ENCODE peak calls at places on chromosomes 7 and 10, in five cellular contexts. L, E, O, R and V are unnamed samples.

GRCh38 chr10:26890956-26891355 is 30.2 kb upstream of the ABI1 start:
- DNase-seq in L (no peak), E (peak), O (no peak), R (peak), V (no peak)

GRCh38 chr7:99618726-99619125 is 2.0 kb downstream of the ZSCAN25 start:
- DNase-seq in L (no peak), E (no peak), O (no peak), R (peak), V (peak)

GRCh38 chr7:26667514-26668133 is 196.8 kb downstream of the SKAP2 start:
- DNase-seq in L (peak), E (peak), O (no peak), R (peak), V (peak)

GRCh38 chr7:24498439-24498838 is 74.8 kb upstream of the PALS2 start:
- DNase-seq in L (no peak), E (no peak), O (no peak), R (no peak), V (no peak)

GRCh38 chr10:35394411-35394851 is 58.1 kb downstream of the CCNY start:
- DNase-seq in L (no peak), E (no peak), O (no peak), R (no peak), V (no peak)

GRCh38 chr7:105024734-105025133 is 10.7 kb downstream of the KMT2E start:
- DNase-seq in L (no peak), E (no peak), O (no peak), R (peak), V (no peak)

GRCh38 chr7:128791121-128791967 is 424 bp upstream of the CCDC136 start:
- DNase-seq in L (peak), E (peak), O (no peak), R (no peak), V (no peak)

GRCh38 chr10:115052216-115052615 is 40.9 kb upstream of the ATRNL1 start:
- DNase-seq in L (no peak), E (no peak), O (no peak), R (no peak), V (peak)

GRCh38 chr7:157444011-157444842 is 107.4 kb downstream of the DNAJB6 start:
- DNase-seq in L (no peak), E (no peak), O (peak), R (no peak), V (no peak)

GRCh38 chr7:1068656-1069055 is 19.3 kb upstream of the GPER1 start:
- DNase-seq in L (no peak), E (no peak), O (no peak), R (no peak), V (no peak)

GRCh38 chr7:11373546-11374142 is 400.0 kb downstream of the PHF14 start:
- DNase-seq in L (no peak), E (no peak), O (no peak), R (no peak), V (no peak)

GRCh38 chr10:124824507-124824906 is 22.9 kb downstream of the ABRAXAS2 start:
- DNase-seq in L (no peak), E (no peak), O (no peak), R (no peak), V (no peak)

GRCh38 chr7:101817031-101817929 is at the start of gene CUX1:
- DNase-seq in L (peak), E (peak), O (no peak), R (no peak), V (no peak)

GRCh38 chr7:114574384-114574783 is 159.8 kb downstream of the FOXP2 start:
- DNase-seq in L (no peak), E (peak), O (no peak), R (no peak), V (no peak)

GRCh38 chr10:102133373-102134195 is 744 bp downstream of the PPRC1 start:
- DNase-seq in L (peak), E (peak), O (peak), R (no peak), V (no peak)

GRCh38 chr10:86253171-86254072 is 113.2 kb downstream of the GRID1 start:
- DNase-seq in L (no peak), E (no peak), O (no peak), R (no peak), V (no peak)

GRCh38 chr10:63346015-63346441 is 119.7 kb downstream of the JMJD1C start:
- DNase-seq in L (no peak), E (no peak), O (no peak), R (no peak), V (no peak)

GRCh38 chr10:127018766-127019165 is 113.5 kb downstream of the DOCK1 start:
- DNase-seq in L (no peak), E (no peak), O (no peak), R (no peak), V (no peak)

GRCh38 chr10:3225589-3225988 is 53.0 kb upstream of the PITRM1 start:
- DNase-seq in L (no peak), E (no peak), O (no peak), R (no peak), V (peak)

DNA sequence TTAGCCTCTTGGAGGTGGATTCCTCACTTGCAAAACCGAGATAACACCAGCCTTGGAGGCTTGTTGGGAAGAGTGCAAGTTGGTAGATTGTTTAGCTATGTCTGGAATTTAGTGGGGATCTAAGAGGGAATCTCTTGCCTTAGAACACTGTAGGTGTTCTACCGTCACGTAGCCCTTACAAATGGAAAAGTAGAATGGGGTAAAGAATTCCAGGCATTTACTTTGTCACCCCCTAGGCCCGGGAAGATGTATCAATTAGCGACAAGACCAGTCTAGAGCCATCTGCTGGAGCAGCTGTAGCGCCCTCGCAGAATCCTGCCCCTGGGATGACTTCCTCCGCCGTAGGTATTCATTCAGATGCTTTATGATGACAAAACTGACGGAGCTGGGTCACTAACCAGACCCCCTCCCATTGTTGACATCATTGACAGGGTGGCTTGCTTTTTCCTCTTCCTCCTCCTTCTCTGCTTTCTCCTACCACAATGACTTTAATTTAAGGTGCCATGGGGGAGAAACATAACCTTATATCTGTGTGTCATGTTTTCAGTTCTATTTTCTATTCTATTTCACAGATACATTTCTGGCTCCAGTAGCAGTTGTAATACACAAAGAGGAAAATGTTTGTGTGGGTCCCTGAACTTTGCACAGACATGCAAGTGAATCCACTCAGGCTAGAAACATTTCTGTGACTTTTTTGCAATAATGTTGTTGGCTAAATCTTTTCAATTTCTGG is 262.6 kb upstream of the LYZL1 start:
- DNase-seq in L (no peak), E (no peak), O (no peak), R (no peak), V (no peak)
- H3K4me3 ChIP-seq in L (no peak), E (no peak), O (no peak), R (no peak), V (no peak)

DNA sequence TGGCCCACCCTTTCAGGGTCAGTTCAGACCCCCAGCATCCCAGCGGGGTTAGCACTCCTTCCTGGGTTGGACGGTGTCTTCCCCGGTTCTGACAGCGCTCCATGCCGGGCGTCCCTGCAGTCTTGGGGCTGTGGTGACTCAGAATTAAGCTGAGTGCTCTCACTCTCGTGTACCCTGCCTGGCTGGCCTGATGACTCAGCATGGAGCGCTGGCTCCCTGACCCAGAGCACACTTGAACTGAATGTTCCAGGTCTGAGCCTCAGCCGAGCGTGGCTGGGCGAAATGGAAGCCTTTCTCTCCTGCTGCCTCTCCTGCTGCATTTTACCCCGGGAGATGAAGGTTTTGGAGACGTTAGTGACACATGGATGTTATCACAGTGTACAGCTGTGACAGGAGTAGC is 7.1 kb downstream of the BAG3 start:
- DNase-seq in L (no peak), E (peak), O (peak), R (no peak), V (peak)
- H3K4me3 ChIP-seq in L (no peak), E (no peak), O (peak), R (peak), V (no peak)

GRCh38 chr10:5094265-5095205 is at the start of gene AKR1C3:
- DNase-seq in L (peak), E (peak), O (no peak), R (peak), V (no peak)
- H3K4me3 ChIP-seq in L (peak), E (peak), O (peak), R (no peak), V (peak)

GRCh38 chr10:97034958-97035769 is 150.6 kb downstream of the SLIT1 start:
- DNase-seq in L (no peak), E (no peak), O (no peak), R (no peak), V (no peak)

GRCh38 chr10:97034301-97034700 is 151.5 kb downstream of the SLIT1 start:
- DNase-seq in L (no peak), E (no peak), O (no peak), R (no peak), V (no peak)

GRCh38 chr10:97030894-97031293 is 154.9 kb downstream of the SLIT1 start:
- DNase-seq in L (no peak), E (no peak), O (no peak), R (no peak), V (no peak)

GRCh38 chr10:97031459-97031858 is 154.3 kb downstream of the SLIT1 start:
- DNase-seq in L (no peak), E (no peak), O (no peak), R (no peak), V (no peak)

DNA sequence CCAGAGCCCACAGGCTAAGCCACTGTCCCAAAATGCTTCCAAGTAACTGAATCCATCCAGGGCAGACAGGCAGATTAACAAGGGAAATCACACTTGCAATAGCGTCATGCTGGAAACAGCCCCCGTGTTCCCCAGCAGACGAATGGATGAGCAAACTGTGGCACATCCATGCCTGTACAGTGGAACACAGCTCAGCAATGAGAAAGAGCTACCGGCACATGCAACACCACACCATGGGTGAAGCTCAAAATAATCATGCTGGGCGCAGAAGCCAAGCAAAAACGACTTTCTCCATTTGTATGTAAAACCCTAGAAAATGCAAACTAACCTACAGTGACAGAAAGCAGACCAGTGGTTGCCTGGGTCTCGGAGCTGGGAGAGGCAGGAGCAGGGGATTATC is 153.1 kb downstream of the SLIT1 start:
- DNase-seq in L (no peak), E (no peak), O (no peak), R (no peak), V (no peak)
- H3K4me3 ChIP-seq in L (no peak), E (no peak), O (no peak), R (no peak), V (no peak)

GRCh38 chr10:45580371-45580770 is 92.2 kb downstream of the ZFAND4 start:
- DNase-seq in L (peak), E (no peak), O (no peak), R (no peak), V (no peak)
- H3K4me3 ChIP-seq in L (peak), E (no peak), O (peak), R (no peak), V (no peak)